ENCODE peak calls at places on chromosomes 2 and 18, in ten cellular contexts. One of them, this sample, is unnamed.

GRCh38 chr2:237075749-237076599 is 9.7 kb upstream of the COPS8 start:
- DNase-seq in NCI-H446 treated with DMSO at 0.1 percent for 48 hours: no peak
- DNase-seq in iPS-NIHi11: no peak
- DNase-seq in foreskin fibroblast: no peak
- DNase-seq in trophoblast cell: no peak
- DNase-seq in NCI-H1436: no peak
- DNase-seq in neural progenitor cell: no peak
- DNase-seq in GM04504: no peak
- DNase-seq in KG1: no peak
- DNase-seq in GDM1: no peak
- DNase-seq in this sample: no peak

GRCh38 chr2:164937864-164938401 is 17.4 kb downstream of the SLC38A11 start:
- DNase-seq in NCI-H446 treated with DMSO at 0.1 percent for 48 hours: no peak
- DNase-seq in iPS-NIHi11: no peak
- DNase-seq in foreskin fibroblast: no peak
- DNase-seq in trophoblast cell: no peak
- DNase-seq in NCI-H1436: no peak
- DNase-seq in neural progenitor cell: no peak
- DNase-seq in GM04504: no peak
- DNase-seq in KG1: no peak
- DNase-seq in GDM1: no peak
- DNase-seq in this sample: peak

GRCh38 chr2:105287692-105288091 is 41.8 kb downstream of the TGFBRAP1 start:
- DNase-seq in NCI-H446 treated with DMSO at 0.1 percent for 48 hours: no peak
- DNase-seq in iPS-NIHi11: peak
- DNase-seq in foreskin fibroblast: peak
- DNase-seq in trophoblast cell: peak
- DNase-seq in NCI-H1436: no peak
- DNase-seq in neural progenitor cell: peak
- DNase-seq in GM04504: no peak
- DNase-seq in KG1: peak
- DNase-seq in GDM1: no peak
- DNase-seq in this sample: peak

GRCh38 chr2:138122891-138123290 is 158.6 kb downstream of the HNMT start:
- DNase-seq in NCI-H446 treated with DMSO at 0.1 percent for 48 hours: no peak
- DNase-seq in iPS-NIHi11: no peak
- DNase-seq in foreskin fibroblast: no peak
- DNase-seq in trophoblast cell: no peak
- DNase-seq in NCI-H1436: no peak
- DNase-seq in neural progenitor cell: no peak
- DNase-seq in GM04504: no peak
- DNase-seq in KG1: no peak
- DNase-seq in GDM1: no peak
- DNase-seq in this sample: peak

GRCh38 chr2:138536302-138536701 is 34.7 kb downstream of the SPOPL start:
- DNase-seq in NCI-H446 treated with DMSO at 0.1 percent for 48 hours: peak
- DNase-seq in iPS-NIHi11: peak
- DNase-seq in foreskin fibroblast: no peak
- DNase-seq in trophoblast cell: no peak
- DNase-seq in NCI-H1436: no peak
- DNase-seq in neural progenitor cell: peak
- DNase-seq in GM04504: peak
- DNase-seq in KG1: no peak
- DNase-seq in GDM1: no peak
- DNase-seq in this sample: no peak

GRCh38 chr2:66477125-66477842 is 42.4 kb downstream of the MEIS1 start:
- DNase-seq in NCI-H446 treated with DMSO at 0.1 percent for 48 hours: no peak
- DNase-seq in iPS-NIHi11: no peak
- DNase-seq in foreskin fibroblast: no peak
- DNase-seq in trophoblast cell: no peak
- DNase-seq in NCI-H1436: no peak
- DNase-seq in neural progenitor cell: no peak
- DNase-seq in GM04504: no peak
- DNase-seq in KG1: no peak
- DNase-seq in GDM1: no peak
- DNase-seq in this sample: no peak

GRCh38 chr2:27742571-27742970 is 28.9 kb upstream of the MRPL33 start:
- DNase-seq in NCI-H446 treated with DMSO at 0.1 percent for 48 hours: no peak
- DNase-seq in iPS-NIHi11: no peak
- DNase-seq in foreskin fibroblast: no peak
- DNase-seq in trophoblast cell: no peak
- DNase-seq in NCI-H1436: no peak
- DNase-seq in neural progenitor cell: no peak
- DNase-seq in GM04504: no peak
- DNase-seq in KG1: no peak
- DNase-seq in GDM1: no peak
- DNase-seq in this sample: no peak

GRCh38 chr2:240644171-240644651 is 18.9 kb downstream of the GPR35 start:
- DNase-seq in NCI-H446 treated with DMSO at 0.1 percent for 48 hours: no peak
- DNase-seq in iPS-NIHi11: no peak
- DNase-seq in foreskin fibroblast: no peak
- DNase-seq in trophoblast cell: no peak
- DNase-seq in NCI-H1436: no peak
- DNase-seq in neural progenitor cell: no peak
- DNase-seq in GM04504: no peak
- DNase-seq in KG1: no peak
- DNase-seq in GDM1: no peak
- DNase-seq in this sample: no peak

GRCh38 chr2:235864746-235865535 is 303.2 kb downstream of the GBX2 start:
- DNase-seq in NCI-H446 treated with DMSO at 0.1 percent for 48 hours: no peak
- DNase-seq in iPS-NIHi11: no peak
- DNase-seq in foreskin fibroblast: peak
- DNase-seq in trophoblast cell: no peak
- DNase-seq in NCI-H1436: no peak
- DNase-seq in neural progenitor cell: peak
- DNase-seq in GM04504: peak
- DNase-seq in KG1: no peak
- DNase-seq in GDM1: no peak
- DNase-seq in this sample: no peak

GRCh38 chr2:191620144-191620543 is 57.8 kb upstream of the NABP1 start:
- DNase-seq in NCI-H446 treated with DMSO at 0.1 percent for 48 hours: no peak
- DNase-seq in iPS-NIHi11: no peak
- DNase-seq in foreskin fibroblast: no peak
- DNase-seq in trophoblast cell: peak
- DNase-seq in NCI-H1436: no peak
- DNase-seq in neural progenitor cell: no peak
- DNase-seq in GM04504: no peak
- DNase-seq in KG1: no peak
- DNase-seq in GDM1: no peak
- DNase-seq in this sample: peak

GRCh38 chr2:111185496-111186022 is 64.8 kb downstream of the BCL2L11 start:
- DNase-seq in NCI-H446 treated with DMSO at 0.1 percent for 48 hours: no peak
- DNase-seq in iPS-NIHi11: no peak
- DNase-seq in foreskin fibroblast: no peak
- DNase-seq in trophoblast cell: no peak
- DNase-seq in NCI-H1436: peak
- DNase-seq in neural progenitor cell: no peak
- DNase-seq in GM04504: no peak
- DNase-seq in KG1: no peak
- DNase-seq in GDM1: no peak
- DNase-seq in this sample: no peak

GRCh38 chr2:99725810-99726209 is 236.0 kb upstream of the REV1 start:
- DNase-seq in NCI-H446 treated with DMSO at 0.1 percent for 48 hours: no peak
- DNase-seq in iPS-NIHi11: no peak
- DNase-seq in foreskin fibroblast: no peak
- DNase-seq in trophoblast cell: no peak
- DNase-seq in NCI-H1436: no peak
- DNase-seq in neural progenitor cell: no peak
- DNase-seq in GM04504: no peak
- DNase-seq in KG1: peak
- DNase-seq in GDM1: no peak
- DNase-seq in this sample: no peak

GRCh38 chr2:38750793-38751042 is 443 bp downstream of the SRSF7 start:
- DNase-seq in NCI-H446 treated with DMSO at 0.1 percent for 48 hours: peak
- DNase-seq in iPS-NIHi11: peak
- DNase-seq in foreskin fibroblast: peak
- DNase-seq in trophoblast cell: peak
- DNase-seq in NCI-H1436: peak
- DNase-seq in neural progenitor cell: peak
- DNase-seq in GM04504: peak
- DNase-seq in KG1: no peak
- DNase-seq in GDM1: peak
- DNase-seq in this sample: no peak

GRCh38 chr2:173164361-173164760 is 88.7 kb downstream of the MAP3K20 start:
- DNase-seq in NCI-H446 treated with DMSO at 0.1 percent for 48 hours: no peak
- DNase-seq in iPS-NIHi11: no peak
- DNase-seq in foreskin fibroblast: no peak
- DNase-seq in trophoblast cell: no peak
- DNase-seq in NCI-H1436: no peak
- DNase-seq in neural progenitor cell: no peak
- DNase-seq in GM04504: no peak
- DNase-seq in KG1: no peak
- DNase-seq in GDM1: no peak
- DNase-seq in this sample: no peak

GRCh38 chr2:27954261-27954673 is 63.7 kb downstream of the BABAM2 start:
- DNase-seq in NCI-H446 treated with DMSO at 0.1 percent for 48 hours: peak
- DNase-seq in iPS-NIHi11: no peak
- DNase-seq in foreskin fibroblast: no peak
- DNase-seq in trophoblast cell: peak
- DNase-seq in NCI-H1436: no peak
- DNase-seq in neural progenitor cell: no peak
- DNase-seq in GM04504: no peak
- DNase-seq in KG1: no peak
- DNase-seq in GDM1: no peak
- DNase-seq in this sample: peak

GRCh38 chr2:73268831-73269685 is 15.2 kb downstream of the FBXO41 start:
- DNase-seq in NCI-H446 treated with DMSO at 0.1 percent for 48 hours: no peak
- DNase-seq in iPS-NIHi11: peak
- DNase-seq in foreskin fibroblast: no peak
- DNase-seq in trophoblast cell: peak
- DNase-seq in NCI-H1436: peak
- DNase-seq in neural progenitor cell: peak
- DNase-seq in GM04504: no peak
- DNase-seq in KG1: no peak
- DNase-seq in GDM1: no peak
- DNase-seq in this sample: peak

GRCh38 chr18:4454548-4455112 is 477 bp downstream of the DLGAP1 start:
- DNase-seq in NCI-H446 treated with DMSO at 0.1 percent for 48 hours: no peak
- DNase-seq in iPS-NIHi11: peak
- DNase-seq in foreskin fibroblast: no peak
- DNase-seq in trophoblast cell: no peak
- DNase-seq in NCI-H1436: no peak
- DNase-seq in neural progenitor cell: no peak
- DNase-seq in GM04504: no peak
- DNase-seq in KG1: no peak
- DNase-seq in GDM1: no peak
- DNase-seq in this sample: no peak

GRCh38 chr2:9980520-9980919 is 29.0 kb downstream of the GRHL1 start:
- DNase-seq in NCI-H446 treated with DMSO at 0.1 percent for 48 hours: no peak
- DNase-seq in iPS-NIHi11: no peak
- DNase-seq in foreskin fibroblast: no peak
- DNase-seq in trophoblast cell: no peak
- DNase-seq in NCI-H1436: no peak
- DNase-seq in neural progenitor cell: no peak
- DNase-seq in GM04504: no peak
- DNase-seq in KG1: no peak
- DNase-seq in GDM1: no peak
- DNase-seq in this sample: no peak

GRCh38 chr2:219142329-219142728 is 18.3 kb downstream of the NHEJ1 start:
- DNase-seq in NCI-H446 treated with DMSO at 0.1 percent for 48 hours: peak
- DNase-seq in iPS-NIHi11: no peak
- DNase-seq in foreskin fibroblast: peak
- DNase-seq in trophoblast cell: no peak
- DNase-seq in NCI-H1436: no peak
- DNase-seq in neural progenitor cell: no peak
- DNase-seq in GM04504: peak
- DNase-seq in KG1: no peak
- DNase-seq in GDM1: no peak
- DNase-seq in this sample: peak

GRCh38 chr2:206853880-206854279 is 85.4 kb upstream of the CPO start:
- DNase-seq in NCI-H446 treated with DMSO at 0.1 percent for 48 hours: peak
- DNase-seq in iPS-NIHi11: no peak
- DNase-seq in foreskin fibroblast: no peak
- DNase-seq in trophoblast cell: no peak
- DNase-seq in NCI-H1436: no peak
- DNase-seq in neural progenitor cell: no peak
- DNase-seq in GM04504: no peak
- DNase-seq in KG1: no peak
- DNase-seq in GDM1: no peak
- DNase-seq in this sample: no peak